ENCODE peak calls at places on chromosomes 4 and X, in ten cellular contexts. One of them, this sample, is unnamed.
A peak's percentile ranks its signal among the peaks of the same experiment; 100 is the strongest.

GRCh38 chr4:134408897-134409296 is 207.3 kb upstream of the PABPC4L start:
- DNase-seq in AG04449: no peak
- DNase-seq in Panc1: no peak
- DNase-seq in lower leg skin: no peak
- DNase-seq in uterus: no peak
- DNase-seq in lung: no peak
- DNase-seq in AG04450: no peak
- DNase-seq in astrocyte of the spinal cord: no peak
- DNase-seq in IMR-90: no peak
- DNase-seq in transverse colon: no peak
- DNase-seq in this sample: no peak

GRCh38 chrX:152632445-152633097 is 5.1 kb upstream of the GABRQ start:
- DNase-seq in AG04450: peak; percentile 6
- DNase-seq in Panc1: peak; percentile 13
- DNase-seq in lower leg skin: peak; percentile 34
- DNase-seq in uterus: peak; percentile 24
- DNase-seq in transverse colon: peak; percentile 47
- DNase-seq in IMR-90: peak; percentile 24
- DNase-seq in lung: peak; percentile 58
- DNase-seq in AG04449: no peak
- DNase-seq in astrocyte of the spinal cord: peak; percentile 43
- DNase-seq in this sample: no peak

GRCh38 chr4:38384962-38385285 is 279.1 kb upstream of the KLF3 start:
- DNase-seq in AG04449: no peak
- DNase-seq in transverse colon: no peak
- DNase-seq in lung: no peak
- DNase-seq in Panc1: no peak
- DNase-seq in astrocyte of the spinal cord: no peak
- DNase-seq in lower leg skin: no peak
- DNase-seq in AG04450: no peak
- DNase-seq in IMR-90: no peak
- DNase-seq in uterus: no peak
- DNase-seq in this sample: no peak

GRCh38 chrX:100944601-100945000 is 15.9 kb upstream of the XKRX start:
- DNase-seq in lower leg skin: no peak
- DNase-seq in transverse colon: no peak
- DNase-seq in Panc1: no peak
- DNase-seq in astrocyte of the spinal cord: peak; percentile 5
- DNase-seq in AG04449: no peak
- DNase-seq in IMR-90: no peak
- DNase-seq in lung: no peak
- DNase-seq in uterus: no peak
- DNase-seq in AG04450: no peak
- DNase-seq in this sample: no peak

GRCh38 chr4:157291071-157291470 is 70.5 kb downstream of the GRIA2 start:
- DNase-seq in AG04449: no peak
- DNase-seq in lung: no peak
- DNase-seq in astrocyte of the spinal cord: no peak
- DNase-seq in transverse colon: no peak
- DNase-seq in IMR-90: no peak
- DNase-seq in lower leg skin: no peak
- DNase-seq in Panc1: no peak
- DNase-seq in uterus: no peak
- DNase-seq in AG04450: no peak
- DNase-seq in this sample: no peak

GRCh38 chr4:24158031-24158430 is 268.2 kb upstream of the PPARGC1A start:
- DNase-seq in lung: no peak
- DNase-seq in uterus: no peak
- DNase-seq in astrocyte of the spinal cord: no peak
- DNase-seq in IMR-90: no peak
- DNase-seq in transverse colon: no peak
- DNase-seq in Panc1: no peak
- DNase-seq in AG04450: no peak
- DNase-seq in AG04449: no peak
- DNase-seq in lower leg skin: no peak
- DNase-seq in this sample: no peak

GRCh38 chr4:94726524-94727123 is 31.1 kb upstream of the BMPR1B start:
- DNase-seq in AG04450: no peak
- DNase-seq in lung: no peak
- DNase-seq in IMR-90: no peak
- DNase-seq in Panc1: no peak
- DNase-seq in uterus: no peak
- DNase-seq in transverse colon: no peak
- DNase-seq in lower leg skin: no peak
- DNase-seq in AG04449: no peak
- DNase-seq in astrocyte of the spinal cord: no peak
- DNase-seq in this sample: no peak

GRCh38 chrX:10756365-10756915 is 136.1 kb upstream of the MID1 start:
- DNase-seq in lower leg skin: no peak
- DNase-seq in AG04450: peak; percentile 76
- DNase-seq in IMR-90: peak; percentile 92
- DNase-seq in astrocyte of the spinal cord: peak; percentile 79
- DNase-seq in Panc1: no peak
- DNase-seq in AG04449: peak; percentile 65
- DNase-seq in lung: no peak
- DNase-seq in transverse colon: no peak
- DNase-seq in uterus: peak; percentile 20
- DNase-seq in this sample: no peak

GRCh38 chr4:39928538-39928937 is 49.2 kb downstream of the PDS5A start:
- DNase-seq in lower leg skin: no peak
- DNase-seq in lung: no peak
- DNase-seq in uterus: no peak
- DNase-seq in Panc1: no peak
- DNase-seq in transverse colon: no peak
- DNase-seq in astrocyte of the spinal cord: no peak
- DNase-seq in AG04450: no peak
- DNase-seq in IMR-90: no peak
- DNase-seq in AG04449: no peak
- DNase-seq in this sample: no peak

GRCh38 chrX:123236868-123237267 is 52.8 kb downstream of the GRIA3 start:
- DNase-seq in AG04449: no peak
- DNase-seq in AG04450: no peak
- DNase-seq in IMR-90: no peak
- DNase-seq in lung: no peak
- DNase-seq in lower leg skin: no peak
- DNase-seq in Panc1: no peak
- DNase-seq in astrocyte of the spinal cord: no peak
- DNase-seq in transverse colon: no peak
- DNase-seq in uterus: no peak
- DNase-seq in this sample: no peak

GRCh38 chrX:120755066-120755846 is 120.4 kb downstream of the CT47B1 start:
- DNase-seq in Panc1: no peak
- DNase-seq in AG04450: no peak
- DNase-seq in AG04449: no peak
- DNase-seq in uterus: no peak
- DNase-seq in IMR-90: no peak
- DNase-seq in transverse colon: peak; percentile 47
- DNase-seq in lower leg skin: no peak
- DNase-seq in astrocyte of the spinal cord: no peak
- DNase-seq in lung: no peak
- DNase-seq in this sample: peak; percentile 23

GRCh38 chrX:65697915-65698796 is 30.7 kb downstream of the MSN start:
- DNase-seq in lower leg skin: no peak
- DNase-seq in uterus: no peak
- DNase-seq in IMR-90: no peak
- DNase-seq in transverse colon: peak; percentile 66
- DNase-seq in AG04449: no peak
- DNase-seq in Panc1: no peak
- DNase-seq in lung: peak; percentile 58
- DNase-seq in astrocyte of the spinal cord: no peak
- DNase-seq in AG04450: no peak
- DNase-seq in this sample: peak; percentile 28

GRCh38 chrX:98357146-98357545 is 1473.4 kb downstream of the RPA4 start:
- DNase-seq in AG04450: no peak
- DNase-seq in AG04449: no peak
- DNase-seq in uterus: no peak
- DNase-seq in lung: no peak
- DNase-seq in astrocyte of the spinal cord: no peak
- DNase-seq in Panc1: no peak
- DNase-seq in lower leg skin: no peak
- DNase-seq in transverse colon: no peak
- DNase-seq in IMR-90: no peak
- DNase-seq in this sample: no peak

GRCh38 chrX:105744946-105745345 is 77.4 kb upstream of the NRK start:
- DNase-seq in transverse colon: no peak
- DNase-seq in AG04450: no peak
- DNase-seq in lower leg skin: no peak
- DNase-seq in astrocyte of the spinal cord: no peak
- DNase-seq in Panc1: no peak
- DNase-seq in lung: no peak
- DNase-seq in uterus: no peak
- DNase-seq in IMR-90: no peak
- DNase-seq in AG04449: no peak
- DNase-seq in this sample: no peak

GRCh38 chr4:77797239-77797638 is 21.9 kb downstream of the CNOT6L start:
- DNase-seq in transverse colon: no peak
- DNase-seq in IMR-90: no peak
- DNase-seq in lung: no peak
- DNase-seq in AG04450: no peak
- DNase-seq in AG04449: no peak
- DNase-seq in Panc1: no peak
- DNase-seq in uterus: no peak
- DNase-seq in lower leg skin: no peak
- DNase-seq in astrocyte of the spinal cord: no peak
- DNase-seq in this sample: no peak

GRCh38 chr4:78432896-78433295 is 118.7 kb upstream of the ANXA3 start:
- DNase-seq in AG04449: peak; percentile 16
- DNase-seq in lung: no peak
- DNase-seq in astrocyte of the spinal cord: peak; percentile 23
- DNase-seq in uterus: no peak
- DNase-seq in Panc1: no peak
- DNase-seq in AG04450: no peak
- DNase-seq in IMR-90: peak; percentile 1
- DNase-seq in transverse colon: no peak
- DNase-seq in lower leg skin: no peak
- DNase-seq in this sample: no peak

GRCh38 chr4:75180790-75181776 is 248.2 kb downstream of the PARM1 start:
- DNase-seq in AG04449: no peak
- DNase-seq in transverse colon: peak; percentile 62
- DNase-seq in Panc1: no peak
- DNase-seq in lower leg skin: no peak
- DNase-seq in astrocyte of the spinal cord: no peak
- DNase-seq in uterus: no peak
- DNase-seq in AG04450: no peak
- DNase-seq in lung: no peak
- DNase-seq in IMR-90: no peak
- DNase-seq in this sample: no peak

GRCh38 chr4:107037188-107037587 is 1.1 kb upstream of the DKK2 start:
- DNase-seq in astrocyte of the spinal cord: peak; percentile 56
- DNase-seq in lung: no peak
- DNase-seq in lower leg skin: peak; percentile 39
- DNase-seq in AG04449: no peak
- DNase-seq in Panc1: no peak
- DNase-seq in transverse colon: peak; percentile 8
- DNase-seq in AG04450: no peak
- DNase-seq in uterus: peak; percentile 35
- DNase-seq in IMR-90: peak; percentile 2
- DNase-seq in this sample: no peak
- TF ChIP-seq CTCF in astrocyte of the spinal cord: peak; percentile 83
- TF ChIP-seq CTCF in lung: no peak
- TF ChIP-seq CTCF in lower leg skin: no peak
- TF ChIP-seq CTCF in AG04449: peak; percentile 58
- TF ChIP-seq CTCF in Panc1: peak; percentile 65
- TF ChIP-seq CTCF in transverse colon: peak; percentile 29
- TF ChIP-seq CTCF in AG04450: peak; percentile 48
- TF ChIP-seq CTCF in uterus: no peak
- TF ChIP-seq CTCF in IMR-90: peak; percentile 44
- TF ChIP-seq CTCF in this sample: no peak

DNA sequence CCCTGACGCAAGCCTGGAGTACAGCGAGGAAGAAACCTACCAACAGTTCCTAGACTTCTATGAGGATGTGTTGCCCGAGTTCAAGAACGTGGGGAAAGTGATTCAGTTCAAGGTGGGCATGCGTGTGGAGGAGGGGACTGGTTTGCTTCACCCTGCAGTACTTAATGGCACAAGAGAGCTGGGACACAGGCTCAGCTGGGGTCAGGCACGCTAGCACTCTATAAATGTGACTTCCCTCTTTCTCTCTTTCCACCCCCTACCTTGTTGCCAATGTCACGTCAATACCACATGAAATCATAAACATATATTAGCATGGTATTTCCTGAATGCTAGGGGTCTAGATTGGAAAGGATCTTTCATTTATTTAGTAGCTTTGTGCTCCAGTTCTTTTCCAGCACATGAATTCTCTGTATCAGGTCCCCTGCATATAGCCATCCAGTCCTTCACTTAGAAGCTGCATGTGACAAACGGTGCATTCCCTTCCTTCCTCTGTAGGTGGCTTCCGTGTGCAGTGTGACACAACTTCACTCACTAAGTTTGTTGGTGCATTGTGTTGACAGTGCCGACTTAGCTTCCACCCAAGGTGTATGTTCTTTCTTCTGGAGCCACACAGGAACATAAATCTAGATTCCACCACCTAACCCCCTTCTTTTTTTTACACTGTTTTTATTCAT is 25.6 kb downstream of the ZRSR2 start:
- DNase-seq in lower leg skin: no peak
- DNase-seq in IMR-90: peak; percentile 33
- DNase-seq in Panc1: no peak
- DNase-seq in uterus: no peak
- DNase-seq in transverse colon: peak; percentile 12
- DNase-seq in astrocyte of the spinal cord: no peak
- DNase-seq in lung: no peak
- DNase-seq in AG04449: no peak
- DNase-seq in AG04450: no peak
- DNase-seq in this sample: no peak
- TF ChIP-seq CTCF in lower leg skin: no peak
- TF ChIP-seq CTCF in IMR-90: peak; percentile 25
- TF ChIP-seq CTCF in Panc1: peak; percentile 41
- TF ChIP-seq CTCF in uterus: no peak
- TF ChIP-seq CTCF in transverse colon: peak; percentile 18
- TF ChIP-seq CTCF in astrocyte of the spinal cord: peak; percentile 50
- TF ChIP-seq CTCF in lung: no peak
- TF ChIP-seq CTCF in AG04449: peak; percentile 27
- TF ChIP-seq CTCF in AG04450: peak; percentile 26
- TF ChIP-seq CTCF in this sample: no peak

DNA sequence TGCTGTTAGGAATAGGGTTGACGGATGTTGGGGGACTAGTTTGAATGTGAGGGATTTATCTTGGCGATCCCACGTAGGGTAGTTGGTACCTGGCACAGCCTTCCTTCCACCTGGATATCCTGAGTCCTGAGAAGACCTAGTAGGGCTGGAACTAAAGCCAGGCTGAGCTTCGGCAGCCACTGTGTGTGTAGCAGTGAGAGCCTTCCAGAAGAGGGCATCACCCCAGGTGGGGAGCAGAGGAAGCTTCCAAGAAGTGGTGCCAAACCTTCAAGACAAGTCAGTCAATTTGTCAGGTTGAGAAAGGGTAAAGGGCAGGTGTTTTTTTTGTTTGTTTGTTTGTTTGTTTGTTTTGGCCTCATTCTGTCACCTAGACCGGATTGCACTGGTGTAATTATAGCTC is 1.2 kb upstream of the FGFBP2 start:
- DNase-seq in AG04449: no peak
- DNase-seq in Panc1: no peak
- DNase-seq in transverse colon: no peak
- DNase-seq in astrocyte of the spinal cord: no peak
- DNase-seq in IMR-90: no peak
- DNase-seq in AG04450: no peak
- DNase-seq in lower leg skin: no peak
- DNase-seq in uterus: no peak
- DNase-seq in lung: no peak
- DNase-seq in this sample: no peak
- TF ChIP-seq CTCF in AG04449: peak; percentile 1
- TF ChIP-seq CTCF in Panc1: peak; percentile 12
- TF ChIP-seq CTCF in transverse colon: no peak
- TF ChIP-seq CTCF in astrocyte of the spinal cord: no peak
- TF ChIP-seq CTCF in IMR-90: no peak
- TF ChIP-seq CTCF in AG04450: no peak
- TF ChIP-seq CTCF in lower leg skin: no peak
- TF ChIP-seq CTCF in uterus: no peak
- TF ChIP-seq CTCF in lung: no peak
- TF ChIP-seq CTCF in this sample: no peak

GRCh38 chrX:155048997-155049619 is 21.8 kb downstream of the CMC4 start:
- DNase-seq in IMR-90: peak; percentile 55
- DNase-seq in astrocyte of the spinal cord: peak; percentile 53
- DNase-seq in uterus: no peak
- DNase-seq in lower leg skin: no peak
- DNase-seq in transverse colon: peak; percentile 55
- DNase-seq in lung: peak; percentile 38
- DNase-seq in AG04450: no peak
- DNase-seq in Panc1: no peak
- DNase-seq in AG04449: no peak
- DNase-seq in this sample: no peak
- TF ChIP-seq CTCF in IMR-90: peak; percentile 52
- TF ChIP-seq CTCF in astrocyte of the spinal cord: peak; percentile 66
- TF ChIP-seq CTCF in uterus: no peak
- TF ChIP-seq CTCF in lower leg skin: no peak
- TF ChIP-seq CTCF in transverse colon: peak; percentile 49
- TF ChIP-seq CTCF in lung: peak; percentile 17
- TF ChIP-seq CTCF in AG04450: peak; percentile 68
- TF ChIP-seq CTCF in Panc1: peak; percentile 83
- TF ChIP-seq CTCF in AG04449: peak; percentile 46
- TF ChIP-seq CTCF in this sample: no peak